ENCODE peak calls at places on chromosome 21, in ten cellular contexts. G is cardiac muscle cell; X is left ventricle myocardium superior; S is NCI-H460; M is left cardiac atrium; N is lower leg skin; Z is NCI-H1417; Q is naive thymus-derived CD4-positive, alpha-beta T cell; T is GM13977; C is iris pigment epithelial cell. J is an unnamed sample.

GRCh38 chr21:33101300-33102005 is 31.5 kb downstream of the OLIG1 start:
- DNase-seq in N (no peak), S (no peak), C (no peak), T (no peak), X (no peak), G (no peak), M (no peak), Q (no peak), Z (no peak), J (no peak)

GRCh38 chr21:42655797-42656770 is 2.7 kb downstream of the PDE9A start:
- DNase-seq in M (no peak), N (no peak), Q (no peak), S (no peak), T (no peak), C (no peak), G (no peak), X (peak; percentile 22), Z (peak; percentile 45), J (no peak)

GRCh38 chr21:20040768-20041167 is 957.4 kb upstream of the NCAM2 start:
- DNase-seq in C (peak; percentile 1), N (no peak), Z (no peak), Q (no peak), S (no peak), X (no peak), T (no peak), M (no peak), G (no peak), J (no peak)

GRCh38 chr21:32382108-32382601 is 10.7 kb downstream of the URB1 start:
- DNase-seq in N (no peak), X (no peak), Q (no peak), T (no peak), G (no peak), S (no peak), C (peak; percentile 73), Z (no peak), M (no peak), J (peak; percentile 77)

GRCh38 chr21:39612233-39613028 is at the start of gene B3GALT5:
- DNase-seq in G (no peak), N (no peak), S (no peak), C (peak; percentile 38), X (no peak), Z (no peak), Q (no peak), T (no peak), M (no peak), J (no peak)

GRCh38 chr21:41369915-41370839 is 8.3 kb downstream of the MX2 start:
- DNase-seq in S (no peak), C (no peak), Q (peak; percentile 58), G (no peak), N (no peak), T (peak; percentile 66), M (peak; percentile 33), Z (no peak), X (peak; percentile 44), J (no peak)

GRCh38 chr21:42081138-42081537 is 10.0 kb downstream of the UMODL1 start:
- DNase-seq in Z (no peak), X (no peak), G (peak; percentile 31), M (no peak), N (no peak), S (no peak), Q (no peak), T (no peak), C (no peak), J (peak; percentile 71)

GRCh38 chr21:46168238-46168637 is 12.9 kb upstream of the FTCD start:
- DNase-seq in N (no peak), X (no peak), Q (no peak), G (no peak), T (no peak), M (no peak), C (no peak), Z (no peak), S (no peak), J (no peak)

GRCh38 chr21:43320526-43320925 is 106.4 kb downstream of the SIK1 start:
- DNase-seq in X (no peak), Z (no peak), G (no peak), T (no peak), S (no peak), Q (no peak), C (no peak), N (no peak), M (no peak), J (no peak)

GRCh38 chr21:45013271-45013841 is 61.0 kb upstream of the ADARB1 start:
- DNase-seq in N (no peak), C (no peak), Z (no peak), S (no peak), T (no peak), M (peak; percentile 21), G (no peak), Q (no peak), X (peak; percentile 19), J (no peak)

GRCh38 chr21:42864812-42865211 is 14.5 kb downstream of the WDR4 start:
- DNase-seq in M (no peak), N (no peak), C (no peak), T (no peak), G (peak; percentile 42), S (no peak), X (no peak), Z (no peak), Q (no peak), J (peak; percentile 14)

GRCh38 chr21:42539342-42539741 is 25.7 kb downstream of the SLC37A1 start:
- DNase-seq in Z (no peak), N (no peak), Q (no peak), S (no peak), T (no peak), C (no peak), X (no peak), M (peak; percentile 13), G (no peak), J (no peak)

GRCh38 chr21:44752701-44753235 is 41.4 kb upstream of the TSPEAR start:
- DNase-seq in G (peak; percentile 13), Q (no peak), N (peak; percentile 64), C (no peak), T (no peak), Z (no peak), X (no peak), M (no peak), S (no peak), J (no peak)

GRCh38 chr21:42527489-42528158 is 14.0 kb downstream of the SLC37A1 start:
- DNase-seq in G (no peak), C (no peak), Z (no peak), T (peak; percentile 69), N (no peak), S (no peak), X (no peak), M (no peak), Q (peak; percentile 87), J (no peak)

GRCh38 chr21:44569861-44570517 is 3.5 kb upstream of the KRTAP10-4 start:
- DNase-seq in X (no peak), S (no peak), M (no peak), C (no peak), T (no peak), G (no peak), Q (no peak), Z (no peak), N (no peak), J (no peak)

GRCh38 chr21:41642399-41642798 is 124.5 kb downstream of the RIPK4 start:
- DNase-seq in M (no peak), N (no peak), Z (no peak), Q (no peak), C (peak; percentile 56), S (no peak), G (peak; percentile 67), X (no peak), T (no peak), J (no peak)

GRCh38 chr21:27424601-27425000 is 457.7 kb upstream of the ADAMTS5 start:
- DNase-seq in M (no peak), Q (no peak), T (no peak), N (no peak), G (peak; percentile 63), S (no peak), C (peak; percentile 37), X (no peak), Z (no peak), J (no peak)

GRCh38 chr21:42525228-42525604 is 11.6 kb downstream of the SLC37A1 start:
- DNase-seq in X (no peak), G (no peak), C (peak; percentile 28), M (no peak), T (no peak), Q (no peak), Z (no peak), S (no peak), N (no peak), J (peak; percentile 27)

GRCh38 chr21:44957047-44957831 is 17.4 kb downstream of the SLX9 start:
- DNase-seq in Z (no peak), M (peak; percentile 19), X (peak; percentile 27), S (no peak), G (no peak), T (no peak), Q (no peak), C (no peak), N (no peak), J (no peak)

GRCh38 chr21:14545906-14546480 is at the start of gene SAMSN1:
- DNase-seq in T (peak; percentile 23), X (no peak), S (no peak), C (no peak), Z (no peak), M (peak; percentile 24), Q (peak; percentile 84), G (peak; percentile 35), N (peak; percentile 47), J (no peak)

GRCh38 chr21:44414291-44415072 is 40.8 kb upstream of the LRRC3 start:
- DNase-seq in C (no peak), X (no peak), N (no peak), G (no peak), Q (no peak), S (no peak), T (no peak), Z (no peak), M (no peak), J (no peak)

GRCh38 chr21:37208056-37208705 is 59.0 kb downstream of the VPS26C start:
- DNase-seq in Q (no peak), S (no peak), T (peak; percentile 77), Z (no peak), X (peak; percentile 88), M (peak; percentile 76), G (no peak), C (no peak), N (peak; percentile 40), J (no peak)

GRCh38 chr21:43827015-43827611 is 37.7 kb downstream of the RRP1 start:
- DNase-seq in X (no peak), M (peak; percentile 53), Z (no peak), N (no peak), C (peak; percentile 47), S (no peak), T (no peak), Q (no peak), G (peak; percentile 58), J (peak; percentile 53)

GRCh38 chr21:34126269-34126668 is 52.9 kb downstream of the MRPS6 start:
- DNase-seq in T (no peak), G (no peak), N (no peak), S (no peak), M (no peak), Z (peak; percentile 22), Q (peak; percentile 69), X (no peak), C (peak; percentile 35), J (peak; percentile 21)

GRCh38 chr21:41240040-41240439 is 72.1 kb downstream of the BACE2 start:
- DNase-seq in G (no peak), X (no peak), C (no peak), M (no peak), Q (no peak), S (no peak), T (no peak), Z (no peak), N (no peak), J (no peak)

GRCh38 chr21:33684068-33684467 is 41.8 kb downstream of the ITSN1 start:
- DNase-seq in S (no peak), Q (no peak), C (no peak), T (no peak), Z (no peak), M (no peak), X (no peak), N (no peak), G (no peak), J (no peak)

GRCh38 chr21:35178812-35179211 is 129.7 kb upstream of the RUNX1 start:
- DNase-seq in C (no peak), N (no peak), T (no peak), G (no peak), Q (no peak), X (no peak), S (peak; percentile 46), M (no peak), Z (no peak), J (peak; percentile 57)